ENCODE peak calls at places on chromosomes 11 and 22, in five cellular contexts. O is IMR-90, X is lower lobe of right lung, G is prostate gland, Y is MM.1S. C is an unnamed sample.
A peak's percentile ranks its signal among the peaks of the same experiment; 100 is the strongest.

GRCh38 chr22:46108564-46109473 is 41.5 kb upstream of the PPARA start:
- DNase-seq in O (peak; percentile 23), X (no peak), G (no peak), Y (no peak), C (peak; percentile 48)

GRCh38 chr11:101049123-101049522 is 80.5 kb downstream of the PGR start:
- DNase-seq in O (no peak), X (no peak), G (no peak), Y (no peak), C (no peak)

GRCh38 chr11:35619754-35620640 is 1.7 kb downstream of the FJX1 start:
- DNase-seq in O (peak; percentile 45), X (peak; percentile 46), G (no peak), Y (no peak), C (peak; percentile 56)

GRCh38 chr22:33109532-33110148 is 51.5 kb upstream of the SYN3 start:
- DNase-seq in O (no peak), X (no peak), G (no peak), Y (no peak), C (no peak)

GRCh38 chr11:46352063-46352841 is 5.0 kb downstream of the DGKZ start:
- DNase-seq in O (no peak), X (no peak), G (no peak), Y (no peak), C (peak; percentile 70)

GRCh38 chr11:75073459-75074190 is 23.1 kb downstream of the OR2AT4 start:
- DNase-seq in O (no peak), X (no peak), G (no peak), Y (no peak), C (peak; percentile 1)

GRCh38 chr11:120775986-120776682 is 247.8 kb upstream of the TBCEL start:
- DNase-seq in O (no peak), X (no peak), G (no peak), Y (no peak), C (no peak)

GRCh38 chr11:35033011-35033410 is 106.0 kb upstream of the CD44 start:
- DNase-seq in O (no peak), X (peak; percentile 63), G (no peak), Y (no peak), C (no peak)

GRCh38 chr11:62602141-62603071 is 741 bp upstream of the MTA2 start:
- DNase-seq in O (peak; percentile 46), X (peak; percentile 78), G (peak; percentile 61), Y (no peak), C (peak; percentile 82)

GRCh38 chr22:22235564-22235963 is 9.0 kb upstream of the VPREB1 start:
- DNase-seq in O (no peak), X (no peak), G (no peak), Y (peak; percentile 76), C (no peak)

GRCh38 chr11:69699213-69699612 is 4.6 kb downstream of the FGF19 start:
- DNase-seq in O (no peak), X (no peak), G (no peak), Y (no peak), C (peak; percentile 26)

GRCh38 chr11:78072455-78072854 is 7.2 kb downstream of the NDUFC2 start:
- DNase-seq in O (no peak), X (no peak), G (no peak), Y (no peak), C (no peak)

GRCh38 chr22:22783505-22783904 is 104.1 kb upstream of the IGLL5 start:
- DNase-seq in O (no peak), X (no peak), G (no peak), Y (no peak), C (no peak)

GRCh38 chr11:94494200-94494545 is 389 bp downstream of the ANKRD49 start:
- DNase-seq in O (no peak), X (no peak), G (no peak), Y (no peak), C (no peak)

GRCh38 chr22:19941365-19942070 is at the start of the genes COMT and TXNRD2:
- DNase-seq in O (peak; percentile 57), X (peak; percentile 82), G (peak; percentile 54), Y (peak; percentile 67), C (peak; percentile 65)

GRCh38 chr22:28815729-28816128 is 15.4 kb upstream of the XBP1 start:
- DNase-seq in O (no peak), X (no peak), G (no peak), Y (no peak), C (no peak)

GRCh38 chr11:62242021-62242420 is at the start of gene SCGB1D2:
- DNase-seq in O (no peak), X (no peak), G (peak; percentile 93), Y (no peak), C (no peak)

GRCh38 chr11:114609429-114609828 is 13.8 kb upstream of the NXPE4 start:
- DNase-seq in O (no peak), X (no peak), G (no peak), Y (no peak), C (no peak)

GRCh38 chr11:27968461-27968860 is 139.5 kb downstream of the KIF18A start:
- DNase-seq in O (no peak), X (no peak), G (no peak), Y (no peak), C (no peak)

GRCh38 chr11:1864831-1865665 is 12.2 kb downstream of the LSP1 start:
- DNase-seq in O (no peak), X (peak; percentile 46), G (no peak), Y (no peak), C (no peak)

GRCh38 chr11:68398870-68399865 is 61.4 kb upstream of the PPP6R3 start:
- DNase-seq in O (no peak), X (no peak), G (peak; percentile 75), Y (no peak), C (peak; percentile 74)

GRCh38 chr22:28064941-28065340 is 145.9 kb upstream of the PITPNB start:
- DNase-seq in O (peak; percentile 24), X (no peak), G (no peak), Y (no peak), C (peak; percentile 46)

GRCh38 chr11:39975091-39975490 is 1484.4 kb downstream of the LRRC4C start:
- DNase-seq in O (no peak), X (no peak), G (no peak), Y (no peak), C (no peak)

GRCh38 chr11:6622261-6623171 is 3.3 kb upstream of the TPP1 start:
- DNase-seq in O (no peak), X (no peak), G (no peak), Y (peak; percentile 69), C (no peak)
- H3K27me3 ChIP-seq in O (no peaks in the 10 kb centered on the region), X (no peaks in the 10 kb centered on the region), G (no peaks in the 10 kb centered on the region), Y (no peaks in the 10 kb centered on the region), C (no peaks in the 10 kb centered on the region)

GRCh38 chr11:93002380-93002779 is 32.9 kb downstream of the MTNR1B start:
- DNase-seq in O (no peak), X (no peak), G (no peak), Y (no peak), C (no peak)

GRCh38 chr11:93000511-93001476 is 31.3 kb downstream of the MTNR1B start:
- DNase-seq in O (peak; percentile 95), X (no peak), G (no peak), Y (no peak), C (peak; percentile 64)

GRCh38 chr11:93005239-93005638 is 35.8 kb downstream of the MTNR1B start:
- DNase-seq in O (peak; percentile 63), X (no peak), G (no peak), Y (no peak), C (no peak)

DNA sequence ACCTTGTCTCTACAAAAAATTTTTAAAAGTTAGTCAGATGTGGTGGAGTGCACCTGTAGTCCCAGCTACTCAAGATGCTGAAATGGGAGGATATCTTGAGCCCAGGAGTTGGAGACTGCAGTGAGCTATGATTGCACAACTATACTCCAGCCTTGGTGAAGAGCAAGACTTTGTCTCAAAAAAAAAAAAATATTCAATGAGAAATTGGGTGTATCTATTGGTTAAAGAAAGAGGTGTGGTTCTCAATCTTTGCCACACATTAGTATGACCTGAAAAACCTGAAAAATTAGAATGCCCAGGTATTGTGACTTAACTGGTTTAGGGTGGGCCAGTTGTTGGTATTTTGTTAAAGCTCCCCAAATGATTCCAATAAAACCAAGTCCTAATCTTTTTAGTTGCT is 32.4 kb downstream of the MTNR1B start:
- DNase-seq in O (no peak), X (no peak), G (no peak), Y (no peak), C (no peak)
- H3K27ac ChIP-seq in O (peak overlapping the region; percentile 47), X (no peak overlapping the region), G (no peak overlapping the region), Y (no peak overlapping the region), C (no peak overlapping the region)

GRCh38 chr11:57487920-57488319 is 27.6 kb downstream of the SLC43A1 start:
- DNase-seq in O (no peak), X (no peak), G (no peak), Y (no peak), C (no peak)
- H3K36me3 ChIP-seq in O (peaks cover 37% of the 10 kb centered on the region), X (peaks cover 44% of the 10 kb centered on the region), G (no peaks in the 10 kb centered on the region), Y (no peaks in the 10 kb centered on the region), C (no peaks in the 10 kb centered on the region)

GRCh38 chr11:32584921-32585320 is 1.3 kb downstream of the EIF3M start:
- DNase-seq in O (no peak), X (no peak), G (no peak), Y (no peak), C (peak; percentile 33)
- H3K27me3 ChIP-seq in O (no peaks in the 10 kb centered on the region), X (no peaks in the 10 kb centered on the region), G (no peaks in the 10 kb centered on the region), Y (no peaks in the 10 kb centered on the region), C (no peaks in the 10 kb centered on the region)

GRCh38 chr22:38030311-38031133 is 26.7 kb upstream of the PICK1 start:
- DNase-seq in O (peak; percentile 26), X (no peak), G (no peak), Y (no peak), C (no peak)
- H3K27ac ChIP-seq in O (no peak overlapping the region), X (no peak overlapping the region), G (no peak overlapping the region), Y (no peak overlapping the region), C (peak overlapping the region; percentile 24)

GRCh38 chr22:41338614-41339212 is 37.4 kb downstream of the ZC3H7B start:
- DNase-seq in O (no peak), X (no peak), G (no peak), Y (no peak), C (no peak)

GRCh38 chr22:41341012-41341411 is 39.7 kb downstream of the ZC3H7B start:
- DNase-seq in O (no peak), X (no peak), G (no peak), Y (no peak), C (no peak)

GRCh38 chr22:41340357-41340756 is 39.0 kb downstream of the ZC3H7B start:
- DNase-seq in O (no peak), X (no peak), G (no peak), Y (no peak), C (no peak)

GRCh38 chr22:41341990-41342389 is 39.8 kb upstream of the TEF start:
- DNase-seq in O (peak; percentile 36), X (no peak), G (no peak), Y (peak; percentile 29), C (no peak)

GRCh38 chr22:41339823-41340222 is 38.5 kb downstream of the ZC3H7B start:
- DNase-seq in O (no peak), X (no peak), G (no peak), Y (no peak), C (no peak)
- H3K36me3 ChIP-seq in O (peaks cover 74% of the 10 kb centered on the region), X (peaks cover 82% of the 10 kb centered on the region), G (peaks cover 26% of the 10 kb centered on the region), Y (no peaks in the 10 kb centered on the region), C (peaks cover 17% of the 10 kb centered on the region)

DNA sequence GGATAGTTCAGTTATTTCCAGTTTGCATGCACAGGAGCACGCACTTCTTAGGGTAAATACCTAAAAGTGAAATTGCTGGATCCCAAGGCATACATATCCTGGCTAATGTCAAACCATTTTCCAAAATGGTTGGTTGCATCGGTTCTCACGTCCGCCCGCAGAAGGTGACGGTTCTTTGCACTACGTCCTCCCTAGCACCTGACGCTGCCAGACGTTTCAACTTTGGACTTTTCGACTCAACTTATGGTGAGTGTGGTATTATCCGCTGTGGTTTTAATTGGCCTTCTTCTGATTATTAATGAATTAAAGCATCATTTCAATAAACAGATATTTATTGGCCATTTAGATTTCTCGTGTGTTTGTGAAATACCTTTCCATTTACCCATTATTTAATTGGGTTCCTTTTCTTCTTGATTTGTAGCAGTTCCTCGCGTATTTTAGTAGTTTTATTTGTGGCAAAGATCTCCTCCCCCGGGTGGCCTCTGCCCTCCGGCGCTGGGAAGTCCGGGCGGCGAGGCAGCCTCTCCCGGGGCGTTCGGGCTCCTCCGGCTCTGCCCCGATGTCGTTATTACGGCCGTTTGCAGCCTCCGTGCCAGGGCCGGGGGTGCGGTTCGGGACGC is at the start of gene JHY:
- DNase-seq in O (no peak), X (no peak), G (no peak), Y (no peak), C (no peak)
- H3K27me3 ChIP-seq in O (peaks cover 33% of the 10 kb centered on the region), X (no peaks in the 10 kb centered on the region), G (no peaks in the 10 kb centered on the region), Y (no peaks in the 10 kb centered on the region), C (peaks cover 37% of the 10 kb centered on the region)